ENCODE peak calls at places on chromosomes 13 and 19, in five cellular contexts. One of them, this sample, is unnamed.

GRCh38 chr19:3062165-3063105 is at the start of gene TLE5:
- DNase-seq in PC-3: peak; percentile 47
- DNase-seq in IMR-90: no peak
- DNase-seq in H9: no peak
- DNase-seq in naive thymus-derived CD4-positive, alpha-beta T cell: peak; percentile 77
- DNase-seq in this sample: peak; percentile 70

GRCh38 chr13:69524459-69525155 is 583.0 kb upstream of the ATXN8OS start:
- DNase-seq in PC-3: peak; percentile 23
- DNase-seq in naive thymus-derived CD4-positive, alpha-beta T cell: no peak
- DNase-seq in IMR-90: no peak
- DNase-seq in H9: no peak
- DNase-seq in this sample: no peak

GRCh38 chr19:40229484-40229883 is 3.0 kb upstream of the CCNP start:
- DNase-seq in PC-3: peak; percentile 41
- DNase-seq in H9: no peak
- DNase-seq in naive thymus-derived CD4-positive, alpha-beta T cell: no peak
- DNase-seq in IMR-90: peak; percentile 59
- DNase-seq in this sample: no peak

GRCh38 chr13:107205318-107206112 is 637.6 kb upstream of the ARGLU1 start:
- DNase-seq in PC-3: peak; percentile 60
- DNase-seq in H9: peak; percentile 86
- DNase-seq in naive thymus-derived CD4-positive, alpha-beta T cell: peak; percentile 50
- DNase-seq in IMR-90: peak; percentile 66
- DNase-seq in this sample: peak; percentile 27

GRCh38 chr19:50640368-50640767 is 687 bp upstream of the SYT3 start:
- DNase-seq in H9: no peak
- DNase-seq in naive thymus-derived CD4-positive, alpha-beta T cell: no peak
- DNase-seq in PC-3: no peak
- DNase-seq in IMR-90: no peak
- DNase-seq in this sample: no peak

GRCh38 chr13:42798118-42798517 is 16.7 kb downstream of the FAM216B start:
- DNase-seq in IMR-90: no peak
- DNase-seq in naive thymus-derived CD4-positive, alpha-beta T cell: no peak
- DNase-seq in PC-3: peak; percentile 9
- DNase-seq in H9: no peak
- DNase-seq in this sample: no peak

GRCh38 chr13:88656751-88657150 is 985.6 kb downstream of the SLITRK5 start:
- DNase-seq in IMR-90: no peak
- DNase-seq in PC-3: peak; percentile 22
- DNase-seq in naive thymus-derived CD4-positive, alpha-beta T cell: no peak
- DNase-seq in H9: no peak
- DNase-seq in this sample: no peak

GRCh38 chr19:35517342-35517741 is 3.9 kb upstream of the DMKN start:
- DNase-seq in PC-3: no peak
- DNase-seq in IMR-90: no peak
- DNase-seq in H9: no peak
- DNase-seq in naive thymus-derived CD4-positive, alpha-beta T cell: no peak
- DNase-seq in this sample: no peak

GRCh38 chr13:113815151-113816058 is 48.5 kb downstream of the GAS6 start:
- DNase-seq in PC-3: peak; percentile 42
- DNase-seq in H9: no peak
- DNase-seq in naive thymus-derived CD4-positive, alpha-beta T cell: peak; percentile 34
- DNase-seq in IMR-90: no peak
- DNase-seq in this sample: no peak

GRCh38 chr19:10105241-10106099 is 692 bp upstream of the PPAN start:
- DNase-seq in IMR-90: no peak
- DNase-seq in naive thymus-derived CD4-positive, alpha-beta T cell: no peak
- DNase-seq in H9: no peak
- DNase-seq in PC-3: no peak
- DNase-seq in this sample: no peak

GRCh38 chr13:74406439-74406838 is 272.2 kb upstream of the KLF12 start:
- DNase-seq in IMR-90: no peak
- DNase-seq in H9: no peak
- DNase-seq in PC-3: no peak
- DNase-seq in naive thymus-derived CD4-positive, alpha-beta T cell: no peak
- DNase-seq in this sample: no peak

DNA sequence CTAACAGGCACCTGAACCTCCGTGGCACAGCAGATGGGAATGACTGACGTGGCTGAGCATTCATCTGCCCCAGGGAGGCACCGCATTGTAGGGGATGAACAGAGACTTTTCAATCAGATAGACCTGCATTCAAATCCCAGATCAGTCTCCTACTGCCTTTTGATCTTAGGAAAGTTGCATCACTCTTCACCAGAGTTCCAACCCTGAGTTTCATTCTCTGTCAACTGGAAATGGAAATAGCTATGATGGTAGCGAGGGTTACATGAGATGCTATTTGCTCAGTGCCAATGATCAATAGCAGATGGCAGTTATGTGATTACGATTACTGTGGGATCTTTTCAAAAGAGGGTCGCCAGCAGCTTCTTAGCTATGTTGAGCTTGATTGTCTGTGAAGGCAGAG is 189.3 kb upstream of the RFC3 start:
- DNase-seq in naive thymus-derived CD4-positive, alpha-beta T cell: no peak
- DNase-seq in IMR-90: no peak
- DNase-seq in PC-3: no peak
- DNase-seq in H9: no peak
- DNase-seq in this sample: no peak
- H3K9me3 ChIP-seq in naive thymus-derived CD4-positive, alpha-beta T cell: no peaks in the 10 kb centered on the region
- H3K9me3 ChIP-seq in IMR-90: no peaks in the 10 kb centered on the region
- H3K9me3 ChIP-seq in PC-3: no peaks in the 10 kb centered on the region
- H3K9me3 ChIP-seq in H9: no peaks in the 10 kb centered on the region
- H3K9me3 ChIP-seq in this sample: no peaks in the 10 kb centered on the region

DNA sequence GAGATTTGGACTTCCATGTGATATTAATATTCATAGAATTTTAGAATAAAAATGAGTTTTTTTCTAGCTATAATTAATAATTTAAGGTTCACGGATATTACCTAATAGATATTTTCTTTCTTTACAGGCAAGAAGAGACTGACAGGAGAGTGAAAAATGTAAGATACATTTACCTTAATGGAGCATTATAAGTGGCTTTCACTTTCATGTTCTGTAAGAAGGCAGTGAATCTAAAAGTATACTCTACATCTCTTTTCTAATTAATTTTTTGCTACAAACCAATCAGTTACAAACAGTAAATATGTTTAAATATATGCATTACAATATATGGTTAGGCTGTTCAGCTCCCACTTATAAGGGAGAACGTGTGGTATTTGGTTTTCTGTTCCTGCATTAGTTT is 159.1 kb downstream of the LMO7 start:
- DNase-seq in IMR-90: no peak
- DNase-seq in PC-3: no peak
- DNase-seq in H9: no peak
- DNase-seq in naive thymus-derived CD4-positive, alpha-beta T cell: no peak
- DNase-seq in this sample: no peak
- H3K9me3 ChIP-seq in IMR-90: no peaks in the 10 kb centered on the region
- H3K9me3 ChIP-seq in PC-3: no peaks in the 10 kb centered on the region
- H3K9me3 ChIP-seq in H9: no peaks in the 10 kb centered on the region
- H3K9me3 ChIP-seq in naive thymus-derived CD4-positive, alpha-beta T cell: no peaks in the 10 kb centered on the region
- H3K9me3 ChIP-seq in this sample: no peaks in the 10 kb centered on the region

GRCh38 chr19:56423276-56423984 is 19.3 kb downstream of the ZNF583 start:
- DNase-seq in H9: no peak
- DNase-seq in IMR-90: no peak
- DNase-seq in naive thymus-derived CD4-positive, alpha-beta T cell: no peak
- DNase-seq in PC-3: no peak
- DNase-seq in this sample: no peak

GRCh38 chr19:56423985-56424353 is 19.8 kb downstream of the ZNF583 start:
- DNase-seq in PC-3: no peak
- DNase-seq in H9: no peak
- DNase-seq in naive thymus-derived CD4-positive, alpha-beta T cell: no peak
- DNase-seq in IMR-90: no peak
- DNase-seq in this sample: no peak
- H3K9me3 ChIP-seq in PC-3: peaks cover 87% of the 10 kb centered on the region
- H3K9me3 ChIP-seq in H9: peaks cover 72% of the 10 kb centered on the region
- H3K9me3 ChIP-seq in naive thymus-derived CD4-positive, alpha-beta T cell: peaks cover 65% of the 10 kb centered on the region
- H3K9me3 ChIP-seq in IMR-90: peaks cover 61% of the 10 kb centered on the region
- H3K9me3 ChIP-seq in this sample: peaks cover 66% of the 10 kb centered on the region

GRCh38 chr19:57559404-57560025 is at the start of gene ZNF550:
- DNase-seq in IMR-90: peak; percentile 83
- DNase-seq in H9: peak; percentile 84
- DNase-seq in naive thymus-derived CD4-positive, alpha-beta T cell: peak; percentile 85
- DNase-seq in PC-3: peak; percentile 88
- DNase-seq in this sample: peak; percentile 75
- H3K9me3 ChIP-seq in IMR-90: peaks cover 14% of the 10 kb centered on the region
- H3K9me3 ChIP-seq in H9: peaks cover 15% of the 10 kb centered on the region
- H3K9me3 ChIP-seq in naive thymus-derived CD4-positive, alpha-beta T cell: peaks cover 6% of the 10 kb centered on the region
- H3K9me3 ChIP-seq in PC-3: peaks cover 46% of the 10 kb centered on the region
- H3K9me3 ChIP-seq in this sample: peaks cover 12% of the 10 kb centered on the region

GRCh38 chr13:19184176-19184575 is 2.6 kb upstream of the TUBA3C start:
- DNase-seq in naive thymus-derived CD4-positive, alpha-beta T cell: no peak
- DNase-seq in PC-3: no peak
- DNase-seq in H9: no peak
- DNase-seq in IMR-90: no peak
- DNase-seq in this sample: no peak

GRCh38 chr13:19182536-19182935 is 912 bp upstream of the TUBA3C start:
- DNase-seq in H9: no peak
- DNase-seq in PC-3: no peak
- DNase-seq in IMR-90: no peak
- DNase-seq in naive thymus-derived CD4-positive, alpha-beta T cell: no peak
- DNase-seq in this sample: no peak

GRCh38 chr13:19185086-19185864 is 3.7 kb upstream of the TUBA3C start:
- DNase-seq in H9: no peak
- DNase-seq in IMR-90: no peak
- DNase-seq in naive thymus-derived CD4-positive, alpha-beta T cell: no peak
- DNase-seq in PC-3: no peak
- DNase-seq in this sample: no peak

GRCh38 chr13:19183676-19184075 is 2.1 kb upstream of the TUBA3C start:
- DNase-seq in naive thymus-derived CD4-positive, alpha-beta T cell: no peak
- DNase-seq in IMR-90: no peak
- DNase-seq in H9: no peak
- DNase-seq in PC-3: no peak
- DNase-seq in this sample: no peak

GRCh38 chr13:19185865-19186645 is 4.4 kb upstream of the TUBA3C start:
- DNase-seq in H9: no peak
- DNase-seq in PC-3: no peak
- DNase-seq in naive thymus-derived CD4-positive, alpha-beta T cell: no peak
- DNase-seq in IMR-90: no peak
- DNase-seq in this sample: no peak
- H3K9me3 ChIP-seq in H9: peaks cover 74% of the 10 kb centered on the region
- H3K9me3 ChIP-seq in PC-3: no peaks in the 10 kb centered on the region
- H3K9me3 ChIP-seq in naive thymus-derived CD4-positive, alpha-beta T cell: no peaks in the 10 kb centered on the region
- H3K9me3 ChIP-seq in IMR-90: peaks cover 25% of the 10 kb centered on the region
- H3K9me3 ChIP-seq in this sample: no peaks in the 10 kb centered on the region

GRCh38 chr19:57689750-57690149 is 8.0 kb downstream of the ZNF551 start:
- DNase-seq in naive thymus-derived CD4-positive, alpha-beta T cell: no peak
- DNase-seq in H9: peak; percentile 4
- DNase-seq in PC-3: peak; percentile 92
- DNase-seq in IMR-90: no peak
- DNase-seq in this sample: no peak
- H3K9me3 ChIP-seq in naive thymus-derived CD4-positive, alpha-beta T cell: peaks cover 67% of the 10 kb centered on the region
- H3K9me3 ChIP-seq in H9: peaks cover 39% of the 10 kb centered on the region
- H3K9me3 ChIP-seq in PC-3: peaks cover 73% of the 10 kb centered on the region
- H3K9me3 ChIP-seq in IMR-90: peaks cover 71% of the 10 kb centered on the region
- H3K9me3 ChIP-seq in this sample: peaks cover 53% of the 10 kb centered on the region

GRCh38 chr19:57978586-57979289 is 4.4 kb upstream of the C19orf18 start:
- DNase-seq in IMR-90: no peak
- DNase-seq in PC-3: peak; percentile 7
- DNase-seq in H9: no peak
- DNase-seq in naive thymus-derived CD4-positive, alpha-beta T cell: no peak
- DNase-seq in this sample: no peak

DNA sequence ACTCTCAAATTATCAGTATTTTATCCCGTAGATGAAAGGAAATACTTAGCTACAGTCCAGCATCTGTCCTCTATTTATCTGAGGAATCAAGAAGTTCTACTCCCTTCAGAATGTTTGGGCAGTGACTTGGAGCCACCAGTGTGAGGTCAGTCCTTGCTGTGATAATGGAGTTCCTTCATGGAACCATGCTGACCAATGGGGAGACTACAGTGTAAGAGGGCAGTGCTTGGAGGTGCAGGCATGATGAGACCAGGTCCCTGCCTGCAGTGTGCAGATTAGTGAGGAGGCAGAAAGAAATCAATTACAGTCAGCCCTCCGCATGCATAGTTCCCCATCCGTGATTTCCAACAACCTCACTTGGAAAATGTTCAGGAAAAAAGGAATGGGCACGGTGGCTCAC is at the start of gene C19orf18:
- DNase-seq in IMR-90: no peak
- DNase-seq in PC-3: no peak
- DNase-seq in naive thymus-derived CD4-positive, alpha-beta T cell: no peak
- DNase-seq in H9: no peak
- DNase-seq in this sample: no peak
- H3K9me3 ChIP-seq in IMR-90: peaks cover 89% of the 10 kb centered on the region
- H3K9me3 ChIP-seq in PC-3: peaks cover 81% of the 10 kb centered on the region
- H3K9me3 ChIP-seq in naive thymus-derived CD4-positive, alpha-beta T cell: peaks cover 51% of the 10 kb centered on the region
- H3K9me3 ChIP-seq in H9: peaks cover 93% of the 10 kb centered on the region
- H3K9me3 ChIP-seq in this sample: peaks cover 52% of the 10 kb centered on the region